ENCODE peak calls at places on chromosomes 5 and 9, in four cellular contexts. Q is stomach, R is lung, L is body of pancreas. A is an unnamed sample.

GRCh38 chr9:37996812-37997202 is 72.2 kb downstream of the SHB start:
- DNase-seq in Q (no peak), R (no peak), L (no peak), A (no peak)

GRCh38 chr9:130867556-130867955 is 29.1 kb downstream of the QRFP start:
- DNase-seq in Q (no peak), R (no peak), L (no peak), A (no peak)

GRCh38 chr9:84823426-84824271 is 154.1 kb downstream of the NTRK2 start:
- DNase-seq in Q (no peak), R (no peak), L (no peak), A (no peak)

GRCh38 chr5:172904643-172905345 is 54.4 kb upstream of the RPL26L1 start:
- DNase-seq in Q (peak), R (peak), L (peak), A (no peak)

GRCh38 chr9:75658301-75658919 is 232.1 kb upstream of the PCSK5 start:
- DNase-seq in Q (no peak), R (no peak), L (no peak), A (no peak)

GRCh38 chr9:117325789-117326185 is 89.1 kb downstream of the ASTN2 start:
- DNase-seq in Q (no peak), R (no peak), L (no peak), A (no peak)

GRCh38 chr9:121852241-121852640 is 200.8 kb downstream of the DAB2IP start:
- DNase-seq in Q (no peak), R (no peak), L (no peak), A (no peak)

GRCh38 chr5:175247146-175247545 is 196.8 kb downstream of the DRD1 start:
- DNase-seq in Q (no peak), R (no peak), L (no peak), A (no peak)

GRCh38 chr5:109485030-109485429 is 75.3 kb upstream of the PJA2 start:
- DNase-seq in Q (peak), R (peak), L (peak), A (no peak)

GRCh38 chr5:81719743-81720142 is 31.2 kb downstream of the SSBP2 start:
- DNase-seq in Q (no peak), R (no peak), L (no peak), A (no peak)

GRCh38 chr9:101372327-101373118 is 12.3 kb downstream of the BAAT start:
- DNase-seq in Q (no peak), R (no peak), L (no peak), A (no peak)

GRCh38 chr5:38638656-38639055 is 82.2 kb upstream of the LIFR start:
- DNase-seq in Q (no peak), R (no peak), L (no peak), A (no peak)

GRCh38 chr5:75574791-75575190 is 36.5 kb upstream of the ANKDD1B start:
- DNase-seq in Q (no peak), R (no peak), L (no peak), A (no peak)

GRCh38 chr9:93826209-93826608 is 128.9 kb downstream of the BARX1 start:
- DNase-seq in Q (no peak), R (no peak), L (peak), A (no peak)
- TF ChIP-seq CTCF in Q (no peak), R (no peak), L (peak), A (peak)

DNA sequence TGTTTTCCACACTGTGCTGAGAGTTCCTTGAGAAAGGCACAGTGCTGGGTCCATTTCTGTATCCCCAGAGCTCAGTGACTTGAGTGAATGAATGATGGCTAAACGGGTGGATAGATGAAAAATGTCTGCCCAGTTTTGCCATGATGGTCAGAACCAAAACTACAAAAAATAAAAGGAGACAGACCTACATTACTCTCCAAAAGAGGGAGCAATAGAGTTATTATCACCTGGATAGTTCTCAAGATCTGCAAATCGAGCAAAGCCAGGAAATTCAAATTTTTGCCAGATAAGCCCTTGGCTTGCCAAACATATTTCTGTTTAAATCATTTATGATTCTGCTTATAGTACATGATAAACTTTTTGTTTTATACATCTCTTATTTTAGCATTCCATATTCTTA is 214.2 kb upstream of the ZNF462 start:
- DNase-seq in Q (no peak), R (no peak), L (no peak), A (no peak)
- TF ChIP-seq CTCF in Q (no peak), R (no peak), L (peak), A (no peak)

GRCh38 chr9:19948021-19948420 is 159.2 kb upstream of the SLC24A2 start:
- DNase-seq in Q (no peak), R (no peak), L (no peak), A (no peak)

GRCh38 chr9:19940808-19941207 is 152.0 kb upstream of the SLC24A2 start:
- DNase-seq in Q (no peak), R (no peak), L (no peak), A (no peak)

DNA sequence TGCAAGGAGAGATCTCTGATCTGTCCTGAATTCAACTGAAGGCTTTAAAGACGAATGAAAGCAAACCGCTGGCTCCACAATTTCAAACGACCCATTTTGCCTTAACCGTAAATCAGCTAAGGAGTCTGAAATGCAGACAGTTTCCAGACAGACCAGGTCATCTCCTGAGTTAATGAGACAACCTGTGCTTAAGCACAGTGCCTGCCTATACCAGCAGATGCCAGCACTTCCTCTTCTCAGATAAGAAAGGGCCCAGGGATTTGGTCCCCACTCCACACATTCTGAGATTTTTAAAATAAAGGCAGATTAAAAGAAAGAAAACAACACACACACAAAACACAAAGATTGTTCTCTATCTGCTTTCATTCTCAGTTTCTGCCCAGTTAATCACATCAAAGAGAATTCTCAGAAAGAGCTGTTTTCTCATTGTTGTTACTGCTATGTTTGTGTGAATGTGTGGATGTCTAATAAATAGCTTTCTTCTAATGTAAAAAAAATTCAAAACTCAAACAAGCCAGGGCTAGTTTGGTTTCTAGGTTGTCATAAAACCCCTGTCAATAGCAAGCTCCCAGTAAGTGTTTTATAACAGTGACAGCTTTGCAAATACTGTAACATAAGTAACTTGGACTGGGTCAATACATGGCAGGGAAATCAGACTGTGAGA is 157.7 kb upstream of the SLC24A2 start:
- DNase-seq in Q (no peak), R (no peak), L (no peak), A (no peak)
- TF ChIP-seq CTCF in Q (no peak), R (no peak), L (peak), A (no peak)

GRCh38 chr5:127396490-127397155 is 106.0 kb downstream of the MEGF10 start:
- DNase-seq in Q (no peak), R (no peak), L (no peak), A (no peak)
- TF ChIP-seq CTCF in Q (no peak), R (no peak), L (no peak), A (no peak)

GRCh38 chr5:11048760-11049159 is 287.7 kb upstream of the DAP start:
- DNase-seq in Q (no peak), R (no peak), L (no peak), A (no peak)
- TF ChIP-seq CTCF in Q (no peak), R (no peak), L (no peak), A (no peak)

GRCh38 chr5:128903550-128903949 is 61.7 kb upstream of the SLC27A6 start:
- DNase-seq in Q (no peak), R (no peak), L (no peak), A (no peak)

GRCh38 chr5:128904815-128905214 is 60.5 kb upstream of the SLC27A6 start:
- DNase-seq in Q (no peak), R (no peak), L (no peak), A (no peak)

GRCh38 chr5:128905225-128906110 is 59.8 kb upstream of the SLC27A6 start:
- DNase-seq in Q (no peak), R (no peak), L (peak), A (no peak)
- TF ChIP-seq CTCF in Q (no peak), R (peak), L (peak), A (peak)

GRCh38 chr9:91427873-91428272 is 4.2 kb upstream of the NFIL3 start:
- DNase-seq in Q (no peak), R (no peak), L (no peak), A (no peak)

GRCh38 chr9:91424403-91425176 is 958 bp upstream of the NFIL3 start:
- DNase-seq in Q (peak), R (peak), L (peak), A (no peak)

GRCh38 chr9:91428431-91428830 is 4.8 kb upstream of the NFIL3 start:
- DNase-seq in Q (no peak), R (no peak), L (no peak), A (no peak)

GRCh38 chr9:91425270-91425669 is 1.6 kb upstream of the NFIL3 start:
- DNase-seq in Q (no peak), R (no peak), L (no peak), A (no peak)

DNA sequence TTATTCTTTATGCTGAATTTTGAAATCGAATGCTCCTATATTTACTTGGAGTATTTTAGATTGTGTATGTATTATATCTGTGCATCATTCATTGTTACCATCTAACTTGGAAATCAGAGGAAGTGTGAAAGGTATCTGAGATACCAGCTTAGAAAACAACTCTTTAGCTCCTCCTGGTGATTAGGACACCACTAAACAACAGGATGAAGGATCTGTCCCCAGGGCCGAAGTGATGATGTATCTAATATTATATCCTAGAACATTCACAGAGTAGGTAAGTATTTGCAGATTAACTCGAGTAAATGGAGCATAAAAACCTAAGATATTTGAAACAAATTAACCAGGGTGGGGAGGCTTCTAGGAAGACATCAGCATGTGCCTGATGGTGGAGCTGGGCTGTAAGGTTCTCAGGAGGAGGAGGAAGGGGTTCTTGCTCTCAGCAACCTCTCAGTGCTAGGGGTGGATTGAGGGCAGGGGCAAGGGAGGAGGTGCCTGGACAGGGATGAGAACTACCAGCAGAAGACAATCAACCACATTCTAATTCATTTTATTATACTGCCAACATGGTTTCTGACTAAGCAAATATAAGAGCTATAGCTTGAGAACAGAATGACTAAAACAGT is 2.6 kb upstream of the NFIL3 start:
- DNase-seq in Q (no peak), R (no peak), L (no peak), A (no peak)
- TF ChIP-seq CTCF in Q (no peak), R (peak), L (peak), A (no peak)

GRCh38 chr5:149240354-149240998 is 31.2 kb upstream of the AFAP1L1 start:
- DNase-seq in Q (peak), R (peak), L (peak), A (no peak)

GRCh38 chr5:149239917-149240316 is 31.7 kb upstream of the AFAP1L1 start:
- DNase-seq in Q (no peak), R (no peak), L (no peak), A (no peak)

GRCh38 chr5:149235841-149236240 is 35.8 kb upstream of the AFAP1L1 start:
- DNase-seq in Q (no peak), R (no peak), L (no peak), A (no peak)

GRCh38 chr5:149238540-149238939 is 33.1 kb upstream of the AFAP1L1 start:
- DNase-seq in Q (no peak), R (no peak), L (no peak), A (no peak)

DNA sequence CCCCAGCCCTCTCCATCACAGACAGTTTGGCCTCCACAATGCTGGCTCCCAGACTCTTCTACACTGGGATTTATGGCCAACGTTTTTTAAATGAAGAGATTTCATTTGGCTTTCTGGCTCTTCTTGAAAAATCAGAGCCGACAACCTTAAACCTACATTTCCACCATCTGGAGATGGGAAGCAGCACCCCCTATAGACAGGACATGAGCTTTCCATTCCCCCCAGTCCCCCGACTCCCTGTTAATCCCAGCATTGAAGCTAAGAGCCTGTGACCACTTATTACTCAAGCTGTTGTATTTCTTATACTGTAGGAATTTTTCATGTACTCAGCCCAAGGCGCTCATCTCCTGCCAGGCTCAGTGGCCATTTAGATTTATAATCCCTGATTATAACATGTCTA is 34.0 kb upstream of the AFAP1L1 start:
- DNase-seq in Q (no peak), R (no peak), L (no peak), A (no peak)
- TF ChIP-seq CTCF in Q (no peak), R (no peak), L (no peak), A (no peak)

GRCh38 chr9:106284300-106284699 is 578.7 kb upstream of the ZNF462 start:
- DNase-seq in Q (no peak), R (no peak), L (no peak), A (no peak)
- TF ChIP-seq CTCF in Q (no peak), R (no peak), L (no peak), A (no peak)

GRCh38 chr9:127395491-127396252 is 1.3 kb upstream of the SLC2A8 start:
- DNase-seq in Q (no peak), R (no peak), L (no peak), A (no peak)

GRCh38 chr9:127396253-127396807 is 639 bp upstream of the SLC2A8 start:
- DNase-seq in Q (no peak), R (no peak), L (no peak), A (no peak)

GRCh38 chr9:127392166-127392565 is 4.8 kb upstream of the SLC2A8 start:
- DNase-seq in Q (no peak), R (no peak), L (no peak), A (peak)

GRCh38 chr9:127392976-127393375 is 4.0 kb upstream of the SLC2A8 start:
- DNase-seq in Q (no peak), R (no peak), L (no peak), A (no peak)

GRCh38 chr9:127393680-127394079 is 3.3 kb upstream of the SLC2A8 start:
- DNase-seq in Q (no peak), R (no peak), L (no peak), A (no peak)
- TF ChIP-seq CTCF in Q (no peak), R (no peak), L (no peak), A (no peak)

A was measured in mesothelial cell of epicardium.